ENCODE peak calls at places on chromosomes 5 and 9, in five cellular contexts. One of them, this sample, is unnamed. For H3K4me1, the result is how much of the 10 kb centered on the place peaks cover.

GRCh38 chr5:73748510-73749410 is 122.8 kb downstream of the ARHGEF28 start:
- DNase-seq in adrenal gland: peak
- DNase-seq in tibial nerve: peak
- DNase-seq in K562: no peak
- DNase-seq in A549: no peak
- DNase-seq in this sample: no peak

GRCh38 chr5:171310816-171311697 is 2.0 kb downstream of the TLX3 start:
- DNase-seq in adrenal gland: no peak
- DNase-seq in tibial nerve: no peak
- DNase-seq in K562: no peak
- DNase-seq in A549: no peak
- DNase-seq in this sample: no peak

GRCh38 chr5:17378346-17378984 is 119.6 kb upstream of the TAF11L2 start:
- DNase-seq in adrenal gland: no peak
- DNase-seq in tibial nerve: no peak
- DNase-seq in K562: no peak
- DNase-seq in A549: no peak
- DNase-seq in this sample: no peak

GRCh38 chr5:96629774-96630173 is 32.4 kb upstream of the CAST start:
- DNase-seq in adrenal gland: no peak
- DNase-seq in tibial nerve: no peak
- DNase-seq in K562: no peak
- DNase-seq in A549: peak
- DNase-seq in this sample: peak

GRCh38 chr9:122814545-122814944 is 13.8 kb downstream of the PDCL start:
- DNase-seq in adrenal gland: peak
- DNase-seq in tibial nerve: no peak
- DNase-seq in K562: no peak
- DNase-seq in A549: no peak
- DNase-seq in this sample: no peak

GRCh38 chr5:77775773-77776605 is at the start of gene TBCA:
- DNase-seq in adrenal gland: peak
- DNase-seq in tibial nerve: peak
- DNase-seq in K562: peak
- DNase-seq in A549: peak
- DNase-seq in this sample: peak

GRCh38 chr9:88776717-88777497 is 214.4 kb upstream of the S1PR3 start:
- DNase-seq in adrenal gland: no peak
- DNase-seq in tibial nerve: no peak
- DNase-seq in K562: no peak
- DNase-seq in A549: peak
- DNase-seq in this sample: no peak

GRCh38 chr9:14400658-14400995 is 86.7 kb upstream of the NFIB start:
- DNase-seq in adrenal gland: peak
- DNase-seq in tibial nerve: peak
- DNase-seq in K562: peak
- DNase-seq in A549: peak
- DNase-seq in this sample: peak

GRCh38 chr5:143014017-143014651 is 244.0 kb downstream of the ARHGAP26 start:
- DNase-seq in adrenal gland: no peak
- DNase-seq in tibial nerve: no peak
- DNase-seq in K562: peak
- DNase-seq in A549: no peak
- DNase-seq in this sample: peak

GRCh38 chr5:37662789-37663475 is 176.9 kb downstream of the GDNF start:
- DNase-seq in adrenal gland: no peak
- DNase-seq in tibial nerve: no peak
- DNase-seq in K562: no peak
- DNase-seq in A549: no peak
- DNase-seq in this sample: no peak

GRCh38 chr5:176596689-176597416 is 13.1 kb downstream of the GPRIN1 start:
- DNase-seq in adrenal gland: no peak
- DNase-seq in tibial nerve: no peak
- DNase-seq in K562: no peak
- DNase-seq in A549: no peak
- DNase-seq in this sample: peak

GRCh38 chr9:77598510-77598909 is 49.6 kb downstream of the GNA14 start:
- DNase-seq in adrenal gland: peak
- DNase-seq in tibial nerve: no peak
- DNase-seq in K562: no peak
- DNase-seq in A549: no peak
- DNase-seq in this sample: no peak

GRCh38 chr5:68953151-68953884 is 140.5 kb upstream of the SLC30A5 start:
- DNase-seq in adrenal gland: no peak
- DNase-seq in tibial nerve: no peak
- DNase-seq in K562: no peak
- DNase-seq in A549: no peak
- DNase-seq in this sample: no peak

GRCh38 chr5:998276-998974 is 10.2 kb upstream of the NKD2 start:
- DNase-seq in adrenal gland: no peak
- DNase-seq in tibial nerve: no peak
- DNase-seq in K562: no peak
- DNase-seq in A549: no peak
- DNase-seq in this sample: peak

DNA sequence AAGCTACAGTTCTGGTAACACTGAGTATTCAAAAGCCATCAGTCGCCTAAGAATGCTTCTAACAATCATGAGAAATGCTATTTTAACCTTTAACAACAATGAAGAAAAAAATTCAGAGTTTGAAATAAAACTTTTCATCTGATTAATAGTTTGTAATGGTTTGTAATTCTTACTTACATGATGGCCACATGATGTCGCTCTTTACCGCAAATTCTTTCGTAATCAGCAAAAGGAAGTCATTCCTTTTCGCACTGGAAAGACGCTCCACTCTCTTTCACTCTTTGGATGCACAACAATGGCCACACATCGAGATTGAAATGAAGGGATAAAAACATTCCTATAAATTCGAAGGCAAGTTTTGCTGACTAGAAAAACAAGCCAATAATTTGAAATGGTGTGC is at the start of gene PCDHA7:
- DNase-seq in adrenal gland: no peak
- DNase-seq in tibial nerve: no peak
- DNase-seq in K562: no peak
- DNase-seq in A549: no peak
- DNase-seq in this sample: no peak
- H3K27ac ChIP-seq in adrenal gland: no peak
- H3K27ac ChIP-seq in tibial nerve: no peak
- H3K27ac ChIP-seq in K562: no peak
- H3K27ac ChIP-seq in A549: no peak
- H3K27ac ChIP-seq in this sample: no peak

GRCh38 chr9:129702563-129702962 is 37.1 kb downstream of the PRRX2 start:
- DNase-seq in adrenal gland: no peak
- DNase-seq in tibial nerve: peak
- DNase-seq in K562: no peak
- DNase-seq in A549: peak
- DNase-seq in this sample: peak
- TF ChIP-seq POLR2A in adrenal gland: no peak
- TF ChIP-seq POLR2A in tibial nerve: no peak
- TF ChIP-seq POLR2A in K562: no peak
- TF ChIP-seq POLR2A in A549: no peak
- TF ChIP-seq POLR2A in this sample: no peak

DNA sequence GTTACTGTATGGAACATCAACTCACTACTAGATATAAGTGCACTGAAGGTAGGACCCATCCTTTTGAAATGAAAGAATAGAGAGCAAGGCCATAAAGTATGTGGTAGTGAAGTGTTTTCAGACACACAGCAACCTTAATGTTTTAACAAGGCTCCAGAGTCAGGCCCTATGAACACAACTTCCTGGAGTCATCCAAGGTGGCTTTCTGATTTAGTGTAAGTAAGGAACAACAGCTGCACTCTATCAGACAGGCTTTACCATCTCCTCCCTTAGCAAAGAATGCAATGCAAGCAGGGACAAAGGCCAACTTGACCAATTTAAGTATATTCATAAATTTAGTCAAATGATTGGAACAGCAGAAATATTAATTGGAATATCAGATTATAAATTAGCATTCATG is 90.1 kb downstream of the MPDZ start:
- DNase-seq in adrenal gland: no peak
- DNase-seq in tibial nerve: no peak
- DNase-seq in K562: no peak
- DNase-seq in A549: no peak
- DNase-seq in this sample: no peak
- H3K4me1 ChIP-seq in adrenal gland: under half
- H3K4me1 ChIP-seq in tibial nerve: under half
- H3K4me1 ChIP-seq in K562: under half
- H3K4me1 ChIP-seq in A549: under half
- H3K4me1 ChIP-seq in this sample: under half

GRCh38 chr9:38419216-38419615 is 5.0 kb downstream of the IGFBPL1 start:
- DNase-seq in adrenal gland: no peak
- DNase-seq in tibial nerve: no peak
- DNase-seq in K562: no peak
- DNase-seq in A549: no peak
- DNase-seq in this sample: no peak
- H3K27ac ChIP-seq in adrenal gland: no peak
- H3K27ac ChIP-seq in tibial nerve: no peak
- H3K27ac ChIP-seq in K562: no peak
- H3K27ac ChIP-seq in A549: no peak
- H3K27ac ChIP-seq in this sample: no peak

GRCh38 chr9:98248737-98249474 is 6.5 kb downstream of the TBC1D2 start:
- DNase-seq in adrenal gland: peak
- DNase-seq in tibial nerve: peak
- DNase-seq in K562: peak
- DNase-seq in A549: no peak
- DNase-seq in this sample: peak
- TF ChIP-seq POLR2A in adrenal gland: no peak
- TF ChIP-seq POLR2A in tibial nerve: no peak
- TF ChIP-seq POLR2A in K562: peak
- TF ChIP-seq POLR2A in A549: no peak
- TF ChIP-seq POLR2A in this sample: no peak